ENCODE peak calls at places on chromosomes 12 and 14, in eight cellular contexts. D is ACHN; K is GM12865; F is effector CD4-positive, alpha-beta T cell; E is astrocyte of the cerebellum; B is LoVo; C is activated T-cell treated with anti-CD3 and anti-CD28 coated beads for 1 hour; P is HT1080. G is an unnamed sample.

GRCh38 chr14:31229009-31229408 is 21.4 kb upstream of the HECTD1 start:
- DNase-seq in D (no peak), K (peak; percentile 64), F (no peak), E (no peak), B (no peak), C (no peak), P (no peak), G (no peak)

GRCh38 chr12:115451785-115452736 is 768.1 kb upstream of the TBX3 start:
- DNase-seq in D (peak; percentile 28), K (peak; percentile 62), F (no peak), E (no peak), B (peak; percentile 62), C (no peak), P (no peak), G (peak; percentile 4)

GRCh38 chr14:49249022-49249421 is 337.2 kb downstream of the RPS29 start:
- DNase-seq in D (no peak), K (no peak), F (no peak), E (peak; percentile 16), B (no peak), C (no peak), P (peak; percentile 38), G (peak; percentile 44)

GRCh38 chr14:100537701-100538565 is 49.3 kb downstream of the BEGAIN start:
- DNase-seq in D (no peak), K (no peak), F (no peak), E (no peak), B (no peak), C (no peak), P (no peak), G (no peak)

GRCh38 chr12:112350593-112351592 is 31.3 kb downstream of the HECTD4 start:
- DNase-seq in D (no peak), K (peak; percentile 11), F (no peak), E (no peak), B (no peak), C (no peak), P (no peak), G (no peak)

GRCh38 chr14:76386922-76387782 is 11.2 kb downstream of the ESRRB start:
- DNase-seq in D (peak; percentile 61), K (peak; percentile 71), F (peak; percentile 28), E (peak; percentile 15), B (peak; percentile 66), C (peak; percentile 41), P (peak; percentile 46), G (peak; percentile 86)

GRCh38 chr14:71203306-71203705 is 296.0 kb downstream of the PCNX1 start:
- DNase-seq in D (no peak), K (no peak), F (no peak), E (no peak), B (no peak), C (no peak), P (peak; percentile 28), G (no peak)

GRCh38 chr12:39235990-39236767 is 206.7 kb downstream of the KIF21A start:
- DNase-seq in D (no peak), K (no peak), F (no peak), E (peak; percentile 40), B (no peak), C (no peak), P (peak; percentile 63), G (no peak)

GRCh38 chr12:98939350-98939749 is 294.3 kb downstream of the APAF1 start:
- DNase-seq in D (peak; percentile 52), K (peak; percentile 6), F (no peak), E (peak; percentile 70), B (no peak), C (no peak), P (peak; percentile 25), G (peak; percentile 74)

GRCh38 chr14:70645892-70646291 is 4.2 kb downstream of the TTC9 start:
- DNase-seq in D (no peak), K (no peak), F (no peak), E (no peak), B (no peak), C (no peak), P (no peak), G (no peak)

GRCh38 chr12:97313471-97314190 is 149.0 kb upstream of the RMST start:
- DNase-seq in D (peak; percentile 38), K (no peak), F (no peak), E (no peak), B (no peak), C (no peak), P (no peak), G (no peak)

GRCh38 chr12:115166698-115167315 is 482.8 kb upstream of the TBX3 start:
- DNase-seq in D (no peak), K (no peak), F (no peak), E (no peak), B (no peak), C (no peak), P (peak; percentile 10), G (no peak)

GRCh38 chr12:66237505-66238175 is 48.6 kb downstream of the IRAK3 start:
- DNase-seq in D (no peak), K (no peak), F (no peak), E (no peak), B (no peak), C (no peak), P (no peak), G (no peak)

GRCh38 chr14:22390195-22390594 is 198.8 kb downstream of the DAD1 start:
- DNase-seq in D (no peak), K (no peak), F (no peak), E (no peak), B (no peak), C (no peak), P (no peak), G (no peak)

GRCh38 chr14:37599527-37600368 is 4.3 kb downstream of the TTC6 start:
- DNase-seq in D (no peak), K (no peak), F (no peak), E (no peak), B (peak; percentile 3), C (no peak), P (no peak), G (no peak)

GRCh38 chr12:2664721-2665577 is 129.8 kb upstream of the FKBP4 start:
- DNase-seq in D (no peak), K (no peak), F (no peak), E (no peak), B (no peak), C (no peak), P (no peak), G (no peak)

GRCh38 chr14:32478027-32478426 is 148.9 kb downstream of the AKAP6 start:
- DNase-seq in D (no peak), K (no peak), F (no peak), E (no peak), B (no peak), C (no peak), P (no peak), G (no peak)

GRCh38 chr12:127235771-127236170 is 1031.2 kb upstream of the TMEM132C start:
- DNase-seq in D (peak; percentile 30), K (no peak), F (no peak), E (no peak), B (no peak), C (no peak), P (no peak), G (no peak)

GRCh38 chr14:22551597-22551982 is 37.4 kb downstream of the DAD1 start:
- DNase-seq in D (no peak), K (no peak), F (no peak), E (no peak), B (no peak), C (no peak), P (no peak), G (peak; percentile 60)

GRCh38 chr12:113392988-113393579 is 10.6 kb downstream of the SDS start:
- DNase-seq in D (peak; percentile 76), K (peak; percentile 76), F (no peak), E (no peak), B (no peak), C (no peak), P (no peak), G (no peak)

GRCh38 chr14:53494587-53494986 is 341.5 kb upstream of the DDHD1 start:
- DNase-seq in D (no peak), K (no peak), F (no peak), E (no peak), B (no peak), C (no peak), P (no peak), G (no peak)

GRCh38 chr12:59891180-59891579 is 295.4 kb downstream of the SLC16A7 start:
- DNase-seq in D (no peak), K (no peak), F (no peak), E (no peak), B (no peak), C (no peak), P (no peak), G (no peak)

GRCh38 chr12:69332815-69333358 is 15.3 kb upstream of the LYZ start:
- DNase-seq in D (no peak), K (no peak), F (no peak), E (no peak), B (peak; percentile 42), C (no peak), P (no peak), G (no peak)

GRCh38 chr14:62691613-62692489 is 353.4 kb downstream of the KCNH5 start:
- DNase-seq in D (peak; percentile 46), K (no peak), F (no peak), E (peak; percentile 87), B (peak; percentile 90), C (no peak), P (peak; percentile 96), G (peak; percentile 82)

GRCh38 chr14:56005580-56006053 is 112.6 kb upstream of the PELI2 start:
- DNase-seq in D (no peak), K (peak; percentile 56), F (no peak), E (peak; percentile 36), B (no peak), C (no peak), P (no peak), G (no peak)

GRCh38 chr12:132432721-132433577 is 57.0 kb upstream of the FBRSL1 start:
- DNase-seq in D (no peak), K (no peak), F (no peak), E (no peak), B (no peak), C (no peak), P (no peak), G (no peak)

GRCh38 chr12:45234134-45234865 is 18.4 kb downstream of the ANO6 start:
- DNase-seq in D (peak; percentile 96), K (peak; percentile 40), F (no peak), E (peak; percentile 93), B (peak; percentile 81), C (no peak), P (peak; percentile 98), G (peak; percentile 85)

G was measured in A673.